ENCODE peak calls at places on chromosomes 13 and 19, in nine cellular contexts. C is SK-N-SH, W is NB4, I is GM12878, T is HepG2, R is K562, E is HCT116, D is A549, X is endothelial cell of umbilical vein. K is an unnamed sample.

GRCh38 chr13:76161143-76161542 is 525.0 kb downstream of the LMO7 start:
- DNase-seq in C (no peak), W (no peak), I (no peak), T (no peak), R (no peak), E (no peak), D (no peak), X (no peak), K (no peak)

GRCh38 chr19:2270157-2270571 is 11.8 kb downstream of the PEAK3 start:
- DNase-seq in C (no peak), W (peak), I (no peak), T (no peak), R (peak), E (no peak), D (no peak), X (no peak), K (no peak)

GRCh38 chr13:33785384-33785783 is 32.6 kb upstream of the RFC3 start:
- DNase-seq in C (no peak), W (peak), I (no peak), T (no peak), R (peak), E (no peak), D (no peak), X (no peak), K (no peak)

GRCh38 chr19:46609511-46610412 is 8.6 kb downstream of the CALM3 start:
- DNase-seq in C (peak), W (no peak), I (no peak), T (no peak), R (no peak), E (no peak), D (no peak), X (no peak), K (peak)

GRCh38 chr13:113622791-113623490 is 35.1 kb downstream of the ATP4B start:
- DNase-seq in C (no peak), W (no peak), I (no peak), T (no peak), R (no peak), E (no peak), D (no peak), X (no peak), K (no peak)

GRCh38 chr13:38900188-38900587 is 90.4 kb downstream of the STOML3 start:
- DNase-seq in C (peak), W (peak), I (no peak), T (no peak), R (peak), E (no peak), D (no peak), X (no peak), K (peak)

GRCh38 chr19:48784527-48784926 is 26.3 kb downstream of the BCAT2 start:
- DNase-seq in C (no peak), W (no peak), I (no peak), T (no peak), R (peak), E (no peak), D (peak), X (peak), K (no peak)

GRCh38 chr19:7928741-7929701 is 3.1 kb upstream of the CTXN1 start:
- DNase-seq in C (peak), W (peak), I (no peak), T (peak), R (peak), E (no peak), D (peak), X (peak), K (peak)

GRCh38 chr13:48476215-48476614 is 56.7 kb downstream of the RCBTB2 start:
- DNase-seq in C (no peak), W (peak), I (no peak), T (no peak), R (no peak), E (no peak), D (no peak), X (no peak), K (no peak)

GRCh38 chr13:46913757-46914156 is 16.9 kb upstream of the HTR2A start:
- DNase-seq in C (no peak), W (no peak), I (no peak), T (no peak), R (no peak), E (no peak), D (no peak), X (no peak), K (no peak)
- TF ChIP-seq MAX in C (no peak), W (no peak), I (no peak), T (no peak), R (no peak), E (no peak), D (no peak), X (no peak), K (no peak)

GRCh38 chr19:870963-871401 is 11.5 kb downstream of the CFD start:
- DNase-seq in C (peak), W (no peak), I (no peak), T (no peak), R (no peak), E (no peak), D (peak), X (no peak), K (no peak)
- TF ChIP-seq MAX in C (no peak), W (no peak), I (no peak), T (no peak), R (no peak), E (no peak), D (peak), X (no peak), K (no peak)

GRCh38 chr13:94610475-94610874 is 8.8 kb downstream of the GPR180 start:
- DNase-seq in C (no peak), W (no peak), I (no peak), T (no peak), R (no peak), E (no peak), D (no peak), X (no peak), K (no peak)

GRCh38 chr13:94608586-94608985 is 6.9 kb downstream of the GPR180 start:
- DNase-seq in C (no peak), W (no peak), I (no peak), T (no peak), R (no peak), E (no peak), D (no peak), X (no peak), K (no peak)

GRCh38 chr13:94607056-94607455 is 5.4 kb downstream of the GPR180 start:
- DNase-seq in C (no peak), W (peak), I (no peak), T (no peak), R (no peak), E (no peak), D (no peak), X (no peak), K (no peak)

GRCh38 chr13:94609196-94609595 is 7.5 kb downstream of the GPR180 start:
- DNase-seq in C (no peak), W (no peak), I (no peak), T (no peak), R (no peak), E (no peak), D (no peak), X (no peak), K (no peak)

DNA sequence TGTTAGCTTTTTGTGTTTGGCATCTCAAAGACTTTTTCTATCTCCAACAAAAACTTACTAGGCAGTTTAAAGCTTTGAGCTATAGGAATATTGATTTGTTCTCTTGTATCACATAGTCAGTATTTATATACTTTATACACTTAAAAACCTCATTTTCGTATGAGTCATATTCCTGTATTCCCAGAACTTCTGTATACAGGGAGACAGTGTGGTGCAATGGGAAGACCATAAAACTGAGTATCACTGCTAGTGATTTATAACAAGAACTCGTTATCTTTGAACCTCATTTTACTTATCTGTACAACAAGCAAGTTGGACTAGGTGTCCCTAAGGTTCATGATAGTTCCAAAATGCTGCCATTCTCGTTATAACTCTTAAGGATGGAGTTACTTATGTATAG is 6.3 kb downstream of the GPR180 start:
- DNase-seq in C (no peak), W (no peak), I (no peak), T (no peak), R (no peak), E (no peak), D (no peak), X (no peak), K (no peak)
- TF ChIP-seq MAX in C (no peak), W (no peak), I (no peak), T (no peak), R (no peak), E (no peak), D (no peak), X (no peak), K (no peak)

DNA sequence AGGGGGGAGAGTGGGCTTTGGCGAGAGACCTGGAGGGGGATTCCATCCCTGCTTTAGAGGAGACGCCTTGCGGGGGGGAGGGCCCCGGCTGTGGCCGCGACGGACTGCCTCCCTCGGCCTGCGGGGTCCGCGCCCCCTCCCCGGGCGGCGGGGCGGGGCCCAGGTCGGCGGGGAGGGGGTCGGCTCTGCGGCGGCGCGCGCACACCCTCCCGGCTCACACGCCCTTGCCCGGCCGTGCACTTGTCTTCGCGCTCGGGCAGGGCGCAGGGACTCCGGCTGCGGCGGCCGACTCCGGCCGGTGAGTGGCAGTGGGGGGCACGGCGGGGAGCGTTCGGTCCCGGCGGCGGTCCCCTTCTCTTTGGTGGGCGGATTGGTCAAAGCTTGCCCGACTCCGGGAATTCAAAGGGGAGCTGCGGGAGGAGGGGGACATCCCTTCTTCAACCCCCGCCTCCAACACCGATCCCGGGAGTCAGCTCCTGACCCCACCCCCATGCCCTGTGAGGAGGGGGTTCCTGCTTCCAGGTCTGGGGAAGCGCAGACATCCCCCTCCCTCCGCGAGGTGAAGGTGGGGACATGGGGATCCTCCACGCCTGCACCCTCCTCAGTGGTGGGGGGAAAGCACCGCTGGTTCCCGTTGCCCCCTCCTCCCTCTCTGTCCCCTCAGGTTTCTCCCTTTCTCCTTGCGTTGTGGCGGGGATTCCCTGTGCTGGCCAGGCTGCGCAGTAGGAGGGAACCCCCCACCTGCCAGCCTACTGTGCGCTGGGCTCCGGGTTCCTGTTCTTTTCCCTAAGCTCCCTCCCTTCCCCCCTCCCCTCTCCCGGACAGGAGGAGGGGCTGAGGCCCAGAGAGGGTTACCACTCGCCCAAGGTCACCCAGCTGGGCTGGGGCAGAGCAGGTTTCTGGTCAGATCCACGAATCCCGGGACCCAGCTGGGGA is 14.6 kb upstream of the KCNN1 start:
- DNase-seq in C (peak), W (no peak), I (no peak), T (no peak), R (peak), E (no peak), D (no peak), X (no peak), K (peak)
- TF ChIP-seq MAX in C (no peak), W (no peak), I (no peak), T (no peak), R (no peak), E (no peak), D (no peak), X (no peak), K (no peak)

GRCh38 chr19:18719541-18719940 is 36.1 kb downstream of the CRTC1 start:
- DNase-seq in C (peak), W (no peak), I (no peak), T (no peak), R (no peak), E (no peak), D (no peak), X (no peak), K (no peak)

GRCh38 chr19:18717601-18718000 is 34.1 kb downstream of the CRTC1 start:
- DNase-seq in C (no peak), W (no peak), I (no peak), T (no peak), R (no peak), E (no peak), D (no peak), X (no peak), K (no peak)

GRCh38 chr19:18718015-18718526 is 34.6 kb downstream of the CRTC1 start:
- DNase-seq in C (peak), W (no peak), I (no peak), T (no peak), R (no peak), E (no peak), D (no peak), X (no peak), K (no peak)

GRCh38 chr19:18716857-18717256 is 33.4 kb downstream of the CRTC1 start:
- DNase-seq in C (no peak), W (no peak), I (no peak), T (no peak), R (no peak), E (no peak), D (no peak), X (no peak), K (no peak)

DNA sequence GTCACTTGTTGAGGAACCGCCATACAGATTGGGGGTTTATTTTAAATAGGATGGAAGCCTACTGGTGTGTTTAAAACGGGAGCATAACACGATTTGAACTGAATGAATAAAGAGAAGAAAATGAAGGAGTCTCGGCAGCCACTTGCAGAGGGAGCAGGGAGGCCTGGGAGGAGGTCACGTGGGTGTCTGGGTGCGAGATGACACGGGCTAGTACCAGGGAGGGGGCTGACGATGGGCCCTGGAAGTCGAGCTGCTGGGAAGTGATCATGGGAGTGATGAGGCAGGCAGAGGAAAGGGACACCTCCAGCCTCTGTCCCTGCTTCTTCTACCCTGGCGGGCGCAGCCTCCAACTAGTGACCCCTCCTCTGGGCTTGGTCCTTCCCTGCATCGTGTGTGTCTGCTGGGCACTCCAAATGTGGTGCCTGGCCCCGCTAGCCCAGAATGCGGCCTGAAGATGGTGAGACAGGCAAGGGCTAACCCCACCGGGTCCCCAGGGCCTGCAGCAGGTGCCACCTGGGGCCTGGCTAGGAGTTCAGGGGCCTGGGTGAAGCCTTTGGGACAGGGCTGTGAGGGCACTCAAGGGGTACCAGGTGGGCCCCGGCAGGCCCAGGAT is 35.5 kb downstream of the CRTC1 start:
- DNase-seq in C (no peak), W (no peak), I (no peak), T (no peak), R (no peak), E (no peak), D (no peak), X (no peak), K (no peak)
- TF ChIP-seq MAX in C (no peak), W (no peak), I (no peak), T (no peak), R (no peak), E (no peak), D (no peak), X (no peak), K (no peak)

DNA sequence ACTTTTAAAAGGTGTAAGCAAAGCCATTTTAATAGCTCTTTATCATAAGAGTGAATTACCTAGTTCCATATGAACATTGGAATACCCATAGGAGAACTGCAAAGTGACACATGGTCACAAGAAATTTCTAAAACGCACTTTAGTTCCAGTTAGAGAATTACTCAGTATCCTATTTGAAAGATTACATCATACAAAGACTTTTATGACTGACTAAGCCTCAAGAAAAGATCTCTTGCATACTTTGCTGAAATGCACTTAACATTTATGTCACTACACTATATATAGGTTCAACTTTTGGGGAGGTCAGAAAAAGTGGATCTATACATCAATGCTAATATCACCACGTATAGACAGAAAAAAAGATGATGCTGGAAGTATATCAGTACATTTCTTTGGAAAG is 7.1 kb downstream of the PCDH9 start:
- DNase-seq in C (no peak), W (no peak), I (no peak), T (no peak), R (no peak), E (no peak), D (no peak), X (peak), K (no peak)
- TF ChIP-seq MAX in C (no peak), W (no peak), I (no peak), T (no peak), R (no peak), E (no peak), D (no peak), X (no peak), K (no peak)

GRCh38 chr13:73661066-73661465 is 473.1 kb downstream of the KLF12 start:
- DNase-seq in C (no peak), W (no peak), I (no peak), T (no peak), R (no peak), E (no peak), D (no peak), X (no peak), K (no peak)

GRCh38 chr13:73665279-73665678 is 468.9 kb downstream of the KLF12 start:
- DNase-seq in C (no peak), W (no peak), I (no peak), T (no peak), R (no peak), E (no peak), D (no peak), X (no peak), K (no peak)

GRCh38 chr13:73658639-73659038 is 475.6 kb downstream of the KLF12 start:
- DNase-seq in C (no peak), W (no peak), I (no peak), T (no peak), R (no peak), E (no peak), D (no peak), X (no peak), K (no peak)

GRCh38 chr13:73662833-73663232 is 471.4 kb downstream of the KLF12 start:
- DNase-seq in C (no peak), W (no peak), I (no peak), T (no peak), R (no peak), E (no peak), D (no peak), X (no peak), K (no peak)

DNA sequence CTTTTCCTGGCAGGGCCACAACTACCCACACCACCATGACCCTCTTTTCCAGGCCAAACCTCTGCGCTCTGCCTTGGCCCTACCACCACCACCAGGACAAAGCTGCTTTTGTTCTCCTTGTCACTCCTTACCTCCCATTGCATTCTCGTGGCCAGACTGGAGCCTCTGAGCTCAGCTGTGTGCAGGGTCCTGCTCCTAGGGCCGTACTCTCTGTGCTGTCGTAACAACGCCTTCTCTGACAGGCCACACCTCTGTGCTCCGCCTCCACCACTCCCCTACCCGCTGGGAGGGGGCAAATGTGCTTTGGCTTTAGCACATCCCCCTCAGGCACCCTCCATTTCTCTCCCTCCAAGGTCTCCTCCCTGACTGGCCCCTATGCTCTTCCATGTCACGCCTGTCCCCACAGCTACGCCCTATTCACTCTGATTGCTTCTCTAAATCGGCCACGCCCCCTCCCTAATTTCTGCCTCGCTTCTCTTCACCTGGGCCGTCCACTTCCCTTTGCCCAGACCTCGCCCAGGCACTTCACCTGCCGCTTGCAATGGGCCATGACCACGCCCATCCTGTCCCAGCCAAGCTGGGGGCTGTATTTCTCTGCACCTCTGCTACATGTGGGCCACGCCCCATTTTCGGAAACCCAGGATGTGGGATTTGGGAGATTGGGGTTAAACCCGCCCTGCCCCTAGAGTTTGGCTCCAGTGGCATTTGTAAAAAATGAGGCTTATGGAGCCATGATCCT is 472.3 kb downstream of the KLF12 start:
- DNase-seq in C (no peak), W (no peak), I (no peak), T (peak), R (no peak), E (no peak), D (no peak), X (no peak), K (no peak)
- TF ChIP-seq MAX in C (no peak), W (no peak), I (no peak), T (no peak), R (no peak), E (no peak), D (no peak), X (no peak), K (no peak)

GRCh38 chr13:46113596-46113995 is 8.8 kb upstream of the CPB2 start:
- DNase-seq in C (no peak), W (peak), I (no peak), T (no peak), R (peak), E (no peak), D (no peak), X (no peak), K (no peak)
- TF ChIP-seq MAX in C (no peak), W (peak), I (no peak), T (no peak), R (no peak), E (no peak), D (no peak), X (no peak), K (no peak)